ENCODE peak calls at places on chromosome 17, in four cellular contexts. G is A549, T is GM12878, W is K562. A is an unnamed sample.

GRCh38 chr17:41366070-41366469 is 3.5 kb downstream of the KRT33B start:
- DNase-seq in G (no peak), T (no peak), W (no peak), A (no peak)

GRCh38 chr17:77840156-77840555 is 118.3 kb upstream of the TNRC6C start:
- DNase-seq in G (no peak), T (no peak), W (no peak), A (peak)

GRCh38 chr17:2398655-2399571 is 1.9 kb downstream of the MNT start:
- DNase-seq in G (peak), T (no peak), W (peak), A (peak)

GRCh38 chr17:6043405-6043804 is 26.8 kb upstream of the WSCD1 start:
- DNase-seq in G (no peak), T (no peak), W (no peak), A (no peak)

GRCh38 chr17:42760652-42761581 is at the start of gene RAMP2:
- DNase-seq in G (peak), T (no peak), W (no peak), A (no peak)

GRCh38 chr17:60594747-60595146 is 5.2 kb upstream of the PPM1D start:
- DNase-seq in G (no peak), T (no peak), W (no peak), A (no peak)

GRCh38 chr17:45184144-45184543 is 22.5 kb downstream of the HEXIM2 start:
- DNase-seq in G (no peak), T (no peak), W (no peak), A (no peak)

GRCh38 chr17:63526861-63527260 is 3.7 kb downstream of the KCNH6 start:
- DNase-seq in G (no peak), T (no peak), W (no peak), A (no peak)

GRCh38 chr17:74888440-74888839 is 5.0 kb downstream of the FADS6 start:
- DNase-seq in G (no peak), T (no peak), W (no peak), A (no peak)

GRCh38 chr17:2695243-2695960 is 16.2 kb downstream of the CLUH start:
- DNase-seq in G (no peak), T (no peak), W (no peak), A (no peak)

GRCh38 chr17:61462734-61463067 is 10.5 kb downstream of the TBX4 start:
- DNase-seq in G (no peak), T (no peak), W (no peak), A (no peak)

GRCh38 chr17:59435238-59435637 is 103.8 kb downstream of the YPEL2 start:
- DNase-seq in G (no peak), T (no peak), W (no peak), A (peak)

GRCh38 chr17:45896803-45897693 is 2.7 kb downstream of the MAPT start:
- DNase-seq in G (peak), T (no peak), W (no peak), A (no peak)

DNA sequence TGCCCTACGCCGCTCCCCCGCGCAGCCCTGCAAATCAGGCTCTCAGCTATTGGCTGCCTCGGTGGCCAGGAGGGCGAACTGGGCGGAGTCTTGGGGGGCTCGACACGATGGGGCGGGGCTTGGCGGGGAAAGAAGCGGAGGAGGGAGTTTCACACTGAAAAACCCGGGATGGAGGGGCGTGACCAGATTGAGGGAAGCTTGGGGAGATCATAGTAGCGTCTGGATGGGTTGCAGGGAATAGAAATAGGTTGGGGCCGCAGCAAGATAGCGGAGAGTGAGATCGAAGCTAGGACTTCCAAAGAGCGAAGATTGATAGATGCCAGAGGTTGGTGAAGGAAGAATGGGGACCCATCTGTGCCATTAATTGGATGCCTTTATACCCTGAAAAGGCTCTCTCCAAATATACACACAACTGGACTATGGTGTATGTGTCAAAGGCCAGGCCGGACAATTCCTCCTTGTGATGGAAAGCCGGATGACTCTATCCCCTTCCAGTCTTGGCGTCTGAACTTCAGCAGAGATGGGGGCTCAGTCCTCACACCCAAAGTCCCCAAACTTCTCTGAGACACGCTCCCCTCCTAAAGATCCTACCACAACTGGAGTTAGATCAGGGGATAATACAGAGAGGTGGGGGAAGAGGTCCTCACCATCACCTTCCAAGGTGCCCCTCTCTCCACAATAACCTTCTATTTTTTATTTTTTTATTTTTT is 384 bp upstream of the STAC2 start:
- DNase-seq in G (peak), T (no peak), W (peak), A (peak)
- TF ChIP-seq SMC3 in G (no peak), T (no peak), W (no peak), A (no peak)

GRCh38 chr17:27438631-27439030 is 17.6 kb upstream of the KSR1 start:
- DNase-seq in G (no peak), T (no peak), W (no peak), A (no peak)
- H3K4me2 ChIP-seq in G (no peak), T (no peak), W (no peak), A (no peak)

DNA sequence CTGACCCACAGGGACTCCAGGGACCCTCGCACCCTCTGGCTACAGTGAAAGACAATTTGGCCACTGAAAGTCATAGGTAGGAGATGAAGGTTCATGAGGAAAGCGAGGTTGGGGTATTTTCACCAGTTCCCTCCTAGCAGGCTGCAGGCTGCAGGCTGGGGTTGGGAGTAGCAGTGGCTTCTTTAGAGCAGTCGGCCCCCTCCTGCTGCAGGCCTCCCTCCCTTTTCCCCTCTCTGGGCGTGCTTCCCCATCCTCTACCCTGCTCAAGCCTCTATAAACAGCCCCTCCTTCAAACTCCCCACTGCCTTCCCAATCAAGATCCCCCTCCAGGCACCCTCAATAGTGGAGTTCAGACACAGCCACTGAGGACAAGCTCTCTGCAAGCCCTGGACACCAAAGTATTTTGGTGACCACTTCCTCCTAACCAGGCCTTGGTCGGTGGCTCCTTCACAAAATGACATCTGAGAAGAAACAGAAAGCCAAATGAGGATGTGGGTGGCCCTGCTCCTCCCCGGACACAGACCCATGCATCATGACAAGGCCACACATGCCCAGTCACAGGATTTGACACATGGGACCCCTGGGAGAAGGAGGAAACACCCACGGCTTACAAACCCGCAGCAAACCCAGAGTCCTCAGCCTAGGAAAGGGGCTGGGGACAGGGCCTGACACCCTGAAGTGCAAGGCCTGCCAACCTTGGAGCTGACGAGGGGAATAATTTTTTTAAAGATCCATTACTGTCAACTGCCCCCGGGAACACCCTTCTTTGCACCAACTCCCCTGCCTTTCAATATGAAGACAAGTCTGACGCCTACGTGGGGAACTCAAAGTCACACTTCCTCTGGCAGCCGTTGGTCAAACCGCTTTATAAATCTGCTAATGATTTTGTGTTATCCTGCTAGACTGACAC is 41.6 kb downstream of the GAS7 start:
- DNase-seq in G (no peak), T (peak), W (no peak), A (no peak)
- TF ChIP-seq SMC3 in G (no peak), T (no peak), W (no peak), A (no peak)

GRCh38 chr17:31918701-31919128 is 17.2 kb upstream of the UTP6 start:
- DNase-seq in G (peak), T (no peak), W (no peak), A (peak)
- H3K4me2 ChIP-seq in G (no peak), T (no peak), W (no peak), A (no peak)